ENCODE peak calls at places on chromosomes 1 and 21, in four cellular contexts. N, Y, I and M are unnamed samples.
A peak's percentile ranks its signal among the peaks of the same experiment; 100 is the strongest.

GRCh38 chr1:2181271-2181670 is 13.3 kb downstream of the FAAP20 start:
- DNase-seq in I (no peak), Y (no peak), N (no peak), M (no peak)

GRCh38 chr21:44571296-44571695 is 2.2 kb upstream of the KRTAP10-4 start:
- DNase-seq in I (no peak), N (no peak), Y (no peak), M (no peak)

GRCh38 chr1:177770096-177770495 is 199.8 kb downstream of the SEC16B start:
- DNase-seq in Y (no peak), I (no peak), N (no peak), M (no peak)

GRCh38 chr1:100354971-100355394 is 2.7 kb downstream of the CDC14A start:
- DNase-seq in I (peak; percentile 30), N (peak; percentile 74), Y (peak; percentile 29), M (peak; percentile 22)

GRCh38 chr1:65148548-65149390 is 766 bp downstream of the AK4 start:
- DNase-seq in I (no peak), Y (peak; percentile 14), N (peak; percentile 69), M (peak; percentile 53)

GRCh38 chr1:54812801-54813478 is 11.8 kb upstream of the TTC22 start:
- DNase-seq in Y (no peak), N (peak; percentile 2), I (no peak), M (peak; percentile 59)

GRCh38 chr21:25934771-25935224 is 200.0 kb downstream of the GABPA start:
- DNase-seq in Y (no peak), I (no peak), N (peak; percentile 27), M (peak; percentile 60)

GRCh38 chr21:35084869-35085268 is 35.8 kb upstream of the RUNX1 start:
- DNase-seq in N (no peak), Y (no peak), I (no peak), M (no peak)

GRCh38 chr21:42231761-42232160 is 12.8 kb downstream of the ABCG1 start:
- DNase-seq in I (no peak), N (no peak), Y (no peak), M (no peak)

GRCh38 chr1:115266729-115267421 is 71.2 kb downstream of the NGF start:
- DNase-seq in I (no peak), Y (no peak), N (no peak), M (no peak)

GRCh38 chr1:180257461-180257860 is 27.4 kb downstream of the LHX4 start:
- DNase-seq in N (no peak), Y (no peak), I (no peak), M (no peak)

GRCh38 chr21:42471716-42472330 is 24.2 kb downstream of the RSPH1 start:
- DNase-seq in I (no peak), Y (no peak), N (no peak), M (no peak)

GRCh38 chr1:10624256-10625050 is 149.7 kb downstream of the PEX14 start:
- DNase-seq in N (no peak), I (no peak), Y (no peak), M (peak; percentile 45)

GRCh38 chr1:152513081-152513480 is 1.2 kb upstream of the CRCT1 start:
- DNase-seq in Y (no peak), I (no peak), N (no peak), M (no peak)

GRCh38 chr1:44406761-44407429 is 1.8 kb downstream of the RNF220 start:
- DNase-seq in I (no peak), N (peak; percentile 15), Y (no peak), M (peak; percentile 43)

GRCh38 chr1:46526689-46527291 is 24.7 kb downstream of the KNCN start:
- DNase-seq in I (no peak), N (no peak), Y (no peak), M (no peak)

GRCh38 chr1:65528104-65528503 is 107.6 kb downstream of the LEPR start:
- DNase-seq in N (no peak), I (no peak), Y (no peak), M (no peak)

GRCh38 chr1:245873883-245874671 is 633.0 kb downstream of the SMYD3 start:
- DNase-seq in Y (no peak), N (no peak), I (no peak), M (no peak)

GRCh38 chr1:226605573-226605950 is 57.0 kb downstream of the STUM start:
- DNase-seq in Y (no peak), N (no peak), I (no peak), M (no peak)

GRCh38 chr1:160211010-160211790 is 6.0 kb downstream of the PEA15 start:
- DNase-seq in Y (no peak), N (no peak), I (no peak), M (no peak)

GRCh38 chr1:155326020-155326526 is 5.4 kb downstream of the RUSC1 start:
- DNase-seq in I (no peak), N (no peak), Y (no peak), M (peak; percentile 32)

GRCh38 chr21:43949499-43950208 is 62.5 kb upstream of the TRAPPC10 start:
- DNase-seq in I (no peak), N (no peak), Y (peak; percentile 29), M (no peak)

GRCh38 chr1:217747156-217747769 is 116.1 kb downstream of the SPATA17 start:
- DNase-seq in I (no peak), Y (no peak), N (peak; percentile 43), M (no peak)

GRCh38 chr21:42547001-42547905 is 33.6 kb downstream of the SLC37A1 start:
- DNase-seq in N (no peak), I (no peak), Y (no peak), M (peak; percentile 45)

GRCh38 chr1:195902779-195903178 is 705.5 kb downstream of the KCNT2 start:
- DNase-seq in N (no peak), I (no peak), Y (no peak), M (no peak)

GRCh38 chr1:204947338-204947737 is 76.7 kb downstream of the NFASC start:
- DNase-seq in N (no peak), Y (no peak), I (no peak), M (no peak)

GRCh38 chr1:208349679-208350330 is 105.6 kb upstream of the PLXNA2 start:
- DNase-seq in I (no peak), N (no peak), Y (no peak), M (no peak)

GRCh38 chr1:17735791-17736190 is 19.3 kb upstream of the ACTL8 start:
- DNase-seq in Y (no peak), N (no peak), I (no peak), M (no peak)

GRCh38 chr1:45035631-45036301 is 23.7 kb downstream of the UROD start:
- DNase-seq in N (no peak), Y (no peak), I (no peak), M (no peak)

DNA sequence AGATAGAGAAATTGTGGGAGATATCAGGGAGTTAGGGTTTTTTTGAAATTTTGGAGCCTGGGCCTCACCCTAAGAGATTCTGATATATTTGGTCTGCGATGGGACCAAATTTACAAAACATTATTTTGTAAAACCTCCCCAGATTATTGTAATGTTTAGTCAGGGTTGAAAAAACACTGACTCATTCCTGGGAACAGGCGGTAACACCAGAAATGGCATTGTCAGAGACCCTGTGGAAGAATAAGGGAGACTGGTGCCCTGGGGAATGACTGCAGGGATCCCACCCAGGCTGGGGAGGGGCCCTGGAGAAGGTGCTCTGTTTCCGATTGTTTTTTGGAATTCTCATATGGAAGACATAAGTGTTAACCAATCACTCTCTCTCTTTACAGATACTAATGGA is 13.1 kb upstream of the STRIP1 start:
- DNase-seq in I (no peak), N (no peak), Y (no peak), M (no peak)
- H3K36me3 ChIP-seq in I (peaks cover 52% of the 10 kb centered on the region), N (no peaks in the 10 kb centered on the region), Y (peaks cover 25% of the 10 kb centered on the region), M (no peaks in the 10 kb centered on the region)

DNA sequence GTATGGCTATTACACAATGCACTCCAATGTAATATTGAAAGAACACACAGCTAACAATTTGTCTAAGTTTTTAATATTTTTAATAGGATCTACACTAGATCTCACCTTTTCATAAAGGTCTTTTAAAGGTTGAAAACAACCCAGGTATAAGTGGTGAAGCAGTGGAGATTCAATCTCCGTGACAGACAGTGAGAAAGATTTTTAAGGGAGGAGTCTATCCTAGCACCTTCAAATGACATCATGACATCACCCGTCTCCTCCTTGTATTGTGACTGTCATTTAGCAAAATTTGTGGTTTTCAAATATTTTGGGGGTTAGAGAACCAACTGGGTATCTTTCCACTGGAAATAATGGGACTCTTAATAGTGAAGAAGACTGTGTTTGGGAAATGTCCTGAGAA is 25.0 kb upstream of the FGGY start:
- DNase-seq in I (no peak), N (no peak), Y (no peak), M (no peak)
- H3K27me3 ChIP-seq in I (no peaks in the 10 kb centered on the region), N (no peaks in the 10 kb centered on the region), Y (no peaks in the 10 kb centered on the region), M (no peaks in the 10 kb centered on the region)

DNA sequence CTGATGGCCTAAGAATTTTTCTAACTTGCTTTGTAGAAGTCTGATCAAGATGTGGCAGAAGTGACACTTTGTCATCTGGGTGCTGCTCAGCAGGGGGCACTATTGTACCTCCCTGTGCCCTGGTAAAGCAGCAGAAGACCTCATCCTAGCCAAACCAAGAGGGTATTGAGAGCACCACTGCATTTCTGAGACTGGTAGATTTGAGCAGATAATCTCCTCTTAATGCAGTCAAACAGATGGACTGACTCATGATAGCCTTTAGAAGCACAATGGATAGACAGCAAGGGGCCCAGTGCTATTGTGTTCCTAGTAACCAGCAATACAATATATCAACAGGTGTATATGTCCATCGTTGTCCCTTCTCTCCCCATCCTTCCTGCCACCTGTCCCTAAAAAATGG is 5.7 kb downstream of the TPM3 start:
- DNase-seq in N (peak; percentile 71), I (peak; percentile 68), Y (peak; percentile 60), M (peak; percentile 78)
- H3K27ac ChIP-seq in N (peak overlapping the region; percentile 52), I (no peak overlapping the region), Y (no peak overlapping the region), M (no peak overlapping the region)

GRCh38 chr1:171596119-171596518 is 25.9 kb upstream of the MYOCOS start:
- DNase-seq in I (no peak), N (no peak), Y (no peak), M (no peak)
- H3K36me3 ChIP-seq in I (peaks cover 12% of the 10 kb centered on the region), N (peaks cover 4% of the 10 kb centered on the region), Y (peaks cover 11% of the 10 kb centered on the region), M (peaks cover 34% of the 10 kb centered on the region)

DNA sequence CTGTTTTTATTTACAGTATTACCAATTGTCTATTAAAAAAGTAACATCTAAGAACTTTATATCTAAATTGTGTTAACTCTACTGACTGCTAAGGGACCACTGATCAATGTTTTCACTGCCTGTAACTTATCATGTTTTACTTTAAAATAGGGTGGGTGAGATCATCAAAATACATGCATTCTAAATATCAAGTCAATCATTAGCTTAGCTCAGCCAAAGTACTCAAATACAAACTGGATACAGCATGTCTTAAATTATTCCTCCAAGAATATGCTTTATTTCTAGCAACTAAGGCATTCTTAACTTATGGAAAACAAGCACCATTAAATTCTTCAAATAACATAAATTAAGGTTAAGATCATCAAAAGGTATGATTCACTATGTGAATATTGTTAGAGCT is 638.7 kb upstream of the RGS18 start:
- DNase-seq in Y (no peak), I (no peak), N (no peak), M (no peak)
- H3K27me3 ChIP-seq in Y (no peaks in the 10 kb centered on the region), I (no peaks in the 10 kb centered on the region), N (no peaks in the 10 kb centered on the region), M (no peaks in the 10 kb centered on the region)